ENCODE peak calls at places on chromosomes 13 and 19, in six cellular contexts. One of them, this sample, is unnamed.

GRCh38 chr13:111791131-111791530 is 275.8 kb upstream of the SOX1 start:
- DNase-seq in colonic mucosa: no peak
- DNase-seq in GM23338: no peak
- DNase-seq in CD8-positive, alpha-beta memory T cell: no peak
- DNase-seq in cardiac muscle cell: no peak
- DNase-seq in lower lobe of right lung: peak; percentile 17
- DNase-seq in this sample: no peak

GRCh38 chr19:6765738-6766356 is 1.4 kb downstream of the SH2D3A start:
- DNase-seq in CD8-positive, alpha-beta memory T cell: no peak
- DNase-seq in cardiac muscle cell: no peak
- DNase-seq in colonic mucosa: peak; percentile 94
- DNase-seq in GM23338: peak; percentile 96
- DNase-seq in lower lobe of right lung: peak; percentile 95
- DNase-seq in this sample: no peak

GRCh38 chr13:110397445-110397844 is 90.4 kb downstream of the COL4A2 start:
- DNase-seq in cardiac muscle cell: no peak
- DNase-seq in colonic mucosa: no peak
- DNase-seq in CD8-positive, alpha-beta memory T cell: no peak
- DNase-seq in GM23338: no peak
- DNase-seq in lower lobe of right lung: no peak
- DNase-seq in this sample: no peak

GRCh38 chr19:4379383-4380253 is 20.7 kb downstream of the SH3GL1 start:
- DNase-seq in CD8-positive, alpha-beta memory T cell: no peak
- DNase-seq in cardiac muscle cell: no peak
- DNase-seq in GM23338: no peak
- DNase-seq in colonic mucosa: no peak
- DNase-seq in lower lobe of right lung: peak; percentile 81
- DNase-seq in this sample: no peak

GRCh38 chr13:31310356-31310755 is 110.6 kb downstream of the B3GLCT start:
- DNase-seq in GM23338: no peak
- DNase-seq in cardiac muscle cell: no peak
- DNase-seq in colonic mucosa: no peak
- DNase-seq in lower lobe of right lung: no peak
- DNase-seq in CD8-positive, alpha-beta memory T cell: no peak
- DNase-seq in this sample: no peak

GRCh38 chr13:113792821-113793717 is 34.0 kb downstream of the TMEM255B start:
- DNase-seq in cardiac muscle cell: no peak
- DNase-seq in colonic mucosa: no peak
- DNase-seq in GM23338: no peak
- DNase-seq in lower lobe of right lung: no peak
- DNase-seq in CD8-positive, alpha-beta memory T cell: no peak
- DNase-seq in this sample: peak; percentile 59

GRCh38 chr19:2791440-2791839 is 6.1 kb downstream of the THOP1 start:
- DNase-seq in lower lobe of right lung: no peak
- DNase-seq in GM23338: peak; percentile 26
- DNase-seq in cardiac muscle cell: no peak
- DNase-seq in CD8-positive, alpha-beta memory T cell: no peak
- DNase-seq in colonic mucosa: no peak
- DNase-seq in this sample: no peak

GRCh38 chr13:99878921-99879610 is 92.5 kb downstream of the ZIC5 start:
- DNase-seq in cardiac muscle cell: no peak
- DNase-seq in lower lobe of right lung: no peak
- DNase-seq in GM23338: no peak
- DNase-seq in colonic mucosa: no peak
- DNase-seq in CD8-positive, alpha-beta memory T cell: no peak
- DNase-seq in this sample: no peak

GRCh38 chr19:28234637-28235036 is 978.3 kb downstream of the UQCRFS1 start:
- DNase-seq in lower lobe of right lung: no peak
- DNase-seq in cardiac muscle cell: peak; percentile 92
- DNase-seq in colonic mucosa: no peak
- DNase-seq in GM23338: peak; percentile 24
- DNase-seq in CD8-positive, alpha-beta memory T cell: no peak
- DNase-seq in this sample: no peak

GRCh38 chr13:73056054-73056962 is 2.5 kb upstream of the KLF5 start:
- DNase-seq in lower lobe of right lung: no peak
- DNase-seq in colonic mucosa: no peak
- DNase-seq in CD8-positive, alpha-beta memory T cell: no peak
- DNase-seq in cardiac muscle cell: no peak
- DNase-seq in GM23338: no peak
- DNase-seq in this sample: no peak

GRCh38 chr13:43822969-43823368 is 36.2 kb upstream of the ENOX1 start:
- DNase-seq in cardiac muscle cell: no peak
- DNase-seq in colonic mucosa: no peak
- DNase-seq in lower lobe of right lung: no peak
- DNase-seq in GM23338: no peak
- DNase-seq in CD8-positive, alpha-beta memory T cell: no peak
- DNase-seq in this sample: no peak

GRCh38 chr13:51786425-51787010 is 17.4 kb downstream of the DHRS12 start:
- DNase-seq in GM23338: no peak
- DNase-seq in colonic mucosa: no peak
- DNase-seq in lower lobe of right lung: no peak
- DNase-seq in cardiac muscle cell: no peak
- DNase-seq in CD8-positive, alpha-beta memory T cell: no peak
- DNase-seq in this sample: no peak

GRCh38 chr13:44373601-44374347 is at the start of gene SERP2:
- DNase-seq in CD8-positive, alpha-beta memory T cell: no peak
- DNase-seq in GM23338: peak; percentile 84
- DNase-seq in lower lobe of right lung: no peak
- DNase-seq in cardiac muscle cell: peak; percentile 33
- DNase-seq in colonic mucosa: no peak
- DNase-seq in this sample: peak; percentile 76

GRCh38 chr13:22594041-22594440 is 586.7 kb upstream of the SGCG start:
- DNase-seq in cardiac muscle cell: no peak
- DNase-seq in lower lobe of right lung: no peak
- DNase-seq in CD8-positive, alpha-beta memory T cell: no peak
- DNase-seq in colonic mucosa: no peak
- DNase-seq in GM23338: no peak
- DNase-seq in this sample: no peak

GRCh38 chr19:55529636-55530230 is 7.2 kb downstream of the SBK2 start:
- DNase-seq in cardiac muscle cell: no peak
- DNase-seq in colonic mucosa: no peak
- DNase-seq in lower lobe of right lung: no peak
- DNase-seq in CD8-positive, alpha-beta memory T cell: no peak
- DNase-seq in GM23338: no peak
- DNase-seq in this sample: no peak

GRCh38 chr19:23070353-23070781 is 46.5 kb upstream of the ZNF730 start:
- DNase-seq in lower lobe of right lung: no peak
- DNase-seq in CD8-positive, alpha-beta memory T cell: no peak
- DNase-seq in colonic mucosa: peak; percentile 27
- DNase-seq in cardiac muscle cell: no peak
- DNase-seq in GM23338: peak; percentile 86
- DNase-seq in this sample: peak; percentile 66

GRCh38 chr13:86572115-86572514 is 772.9 kb upstream of the SLITRK6 start:
- DNase-seq in colonic mucosa: no peak
- DNase-seq in GM23338: no peak
- DNase-seq in CD8-positive, alpha-beta memory T cell: no peak
- DNase-seq in lower lobe of right lung: no peak
- DNase-seq in cardiac muscle cell: no peak
- DNase-seq in this sample: no peak

GRCh38 chr13:102917019-102917418 is 71.2 kb downstream of the ERCC5 start:
- DNase-seq in cardiac muscle cell: no peak
- DNase-seq in CD8-positive, alpha-beta memory T cell: no peak
- DNase-seq in lower lobe of right lung: no peak
- DNase-seq in GM23338: no peak
- DNase-seq in colonic mucosa: no peak
- DNase-seq in this sample: no peak
- H3K27ac ChIP-seq in cardiac muscle cell: no peak overlapping the region
- H3K27ac ChIP-seq in CD8-positive, alpha-beta memory T cell: no peak overlapping the region
- H3K27ac ChIP-seq in lower lobe of right lung: no peak overlapping the region
- H3K27ac ChIP-seq in GM23338: no peak overlapping the region
- H3K27ac ChIP-seq in colonic mucosa: no peak overlapping the region
- H3K27ac ChIP-seq in this sample: no peak overlapping the region

GRCh38 chr13:27131906-27132305 is 39.7 kb downstream of the USP12 start:
- DNase-seq in colonic mucosa: no peak
- DNase-seq in CD8-positive, alpha-beta memory T cell: no peak
- DNase-seq in lower lobe of right lung: no peak
- DNase-seq in GM23338: no peak
- DNase-seq in cardiac muscle cell: no peak
- DNase-seq in this sample: no peak

GRCh38 chr13:27132538-27132937 is 39.1 kb downstream of the USP12 start:
- DNase-seq in lower lobe of right lung: no peak
- DNase-seq in CD8-positive, alpha-beta memory T cell: no peak
- DNase-seq in colonic mucosa: no peak
- DNase-seq in cardiac muscle cell: no peak
- DNase-seq in GM23338: no peak
- DNase-seq in this sample: no peak

GRCh38 chr13:27131202-27131623 is 40.4 kb downstream of the USP12 start:
- DNase-seq in cardiac muscle cell: no peak
- DNase-seq in lower lobe of right lung: no peak
- DNase-seq in GM23338: peak; percentile 45
- DNase-seq in CD8-positive, alpha-beta memory T cell: peak; percentile 82
- DNase-seq in colonic mucosa: peak; percentile 39
- DNase-seq in this sample: no peak

GRCh38 chr13:27135023-27135422 is 36.6 kb downstream of the USP12 start:
- DNase-seq in GM23338: no peak
- DNase-seq in colonic mucosa: no peak
- DNase-seq in CD8-positive, alpha-beta memory T cell: no peak
- DNase-seq in cardiac muscle cell: no peak
- DNase-seq in lower lobe of right lung: no peak
- DNase-seq in this sample: no peak

GRCh38 chr13:27133889-27134288 is 37.7 kb downstream of the USP12 start:
- DNase-seq in colonic mucosa: no peak
- DNase-seq in GM23338: no peak
- DNase-seq in cardiac muscle cell: no peak
- DNase-seq in lower lobe of right lung: no peak
- DNase-seq in CD8-positive, alpha-beta memory T cell: no peak
- DNase-seq in this sample: no peak
- H3K4me1 ChIP-seq in colonic mucosa: peaks cover 10% of the 10 kb centered on the region
- H3K4me1 ChIP-seq in GM23338: peaks cover 76% of the 10 kb centered on the region
- H3K4me1 ChIP-seq in cardiac muscle cell: no peaks in the 10 kb centered on the region
- H3K4me1 ChIP-seq in lower lobe of right lung: peaks cover 46% of the 10 kb centered on the region
- H3K4me1 ChIP-seq in CD8-positive, alpha-beta memory T cell: peaks cover 21% of the 10 kb centered on the region
- H3K4me1 ChIP-seq in this sample: peaks cover 5% of the 10 kb centered on the region

GRCh38 chr13:49305824-49306425 is 58.2 kb downstream of the CDADC1 start:
- DNase-seq in cardiac muscle cell: no peak
- DNase-seq in colonic mucosa: no peak
- DNase-seq in lower lobe of right lung: no peak
- DNase-seq in CD8-positive, alpha-beta memory T cell: no peak
- DNase-seq in GM23338: no peak
- DNase-seq in this sample: no peak
- H3K27ac ChIP-seq in cardiac muscle cell: no peak overlapping the region
- H3K27ac ChIP-seq in colonic mucosa: no peak overlapping the region
- H3K27ac ChIP-seq in lower lobe of right lung: peak overlapping the region; percentile 13
- H3K27ac ChIP-seq in CD8-positive, alpha-beta memory T cell: no peak overlapping the region
- H3K27ac ChIP-seq in GM23338: no peak overlapping the region
- H3K27ac ChIP-seq in this sample: no peak overlapping the region

DNA sequence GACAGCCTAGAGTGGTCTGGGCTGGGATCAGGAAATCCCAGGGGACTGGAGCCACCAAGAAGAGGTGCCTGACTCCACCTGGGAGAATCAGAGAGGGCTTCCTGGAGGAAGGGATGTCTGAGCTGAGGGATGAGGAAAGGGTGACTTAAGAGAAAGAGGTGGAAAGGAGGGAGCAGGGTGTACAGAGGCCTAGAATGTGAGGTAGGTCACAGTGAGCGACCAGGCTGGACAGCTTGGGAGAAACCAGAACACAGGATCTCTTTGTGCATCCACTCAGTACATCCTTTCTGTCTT is 1.0 kb downstream of the TBCB start:
- DNase-seq in lower lobe of right lung: no peak
- DNase-seq in colonic mucosa: no peak
- DNase-seq in CD8-positive, alpha-beta memory T cell: no peak
- DNase-seq in GM23338: no peak
- DNase-seq in cardiac muscle cell: no peak
- DNase-seq in this sample: no peak
- H3K4me1 ChIP-seq in lower lobe of right lung: peaks cover 27% of the 10 kb centered on the region
- H3K4me1 ChIP-seq in colonic mucosa: peaks cover 13% of the 10 kb centered on the region
- H3K4me1 ChIP-seq in CD8-positive, alpha-beta memory T cell: peaks cover 29% of the 10 kb centered on the region
- H3K4me1 ChIP-seq in GM23338: peaks cover 13% of the 10 kb centered on the region
- H3K4me1 ChIP-seq in cardiac muscle cell: no peaks in the 10 kb centered on the region
- H3K4me1 ChIP-seq in this sample: no peaks in the 10 kb centered on the region

GRCh38 chr19:10768936-10769335 is 51.1 kb downstream of the DNM2 start:
- DNase-seq in cardiac muscle cell: no peak
- DNase-seq in CD8-positive, alpha-beta memory T cell: no peak
- DNase-seq in colonic mucosa: no peak
- DNase-seq in lower lobe of right lung: no peak
- DNase-seq in GM23338: no peak
- DNase-seq in this sample: no peak
- H3K27ac ChIP-seq in cardiac muscle cell: peak overlapping the region; percentile 98
- H3K27ac ChIP-seq in CD8-positive, alpha-beta memory T cell: no peak overlapping the region
- H3K27ac ChIP-seq in colonic mucosa: peak overlapping the region; percentile 13
- H3K27ac ChIP-seq in lower lobe of right lung: peak overlapping the region; percentile 58
- H3K27ac ChIP-seq in GM23338: peak overlapping the region; percentile 78
- H3K27ac ChIP-seq in this sample: peak overlapping the region; percentile 37

DNA sequence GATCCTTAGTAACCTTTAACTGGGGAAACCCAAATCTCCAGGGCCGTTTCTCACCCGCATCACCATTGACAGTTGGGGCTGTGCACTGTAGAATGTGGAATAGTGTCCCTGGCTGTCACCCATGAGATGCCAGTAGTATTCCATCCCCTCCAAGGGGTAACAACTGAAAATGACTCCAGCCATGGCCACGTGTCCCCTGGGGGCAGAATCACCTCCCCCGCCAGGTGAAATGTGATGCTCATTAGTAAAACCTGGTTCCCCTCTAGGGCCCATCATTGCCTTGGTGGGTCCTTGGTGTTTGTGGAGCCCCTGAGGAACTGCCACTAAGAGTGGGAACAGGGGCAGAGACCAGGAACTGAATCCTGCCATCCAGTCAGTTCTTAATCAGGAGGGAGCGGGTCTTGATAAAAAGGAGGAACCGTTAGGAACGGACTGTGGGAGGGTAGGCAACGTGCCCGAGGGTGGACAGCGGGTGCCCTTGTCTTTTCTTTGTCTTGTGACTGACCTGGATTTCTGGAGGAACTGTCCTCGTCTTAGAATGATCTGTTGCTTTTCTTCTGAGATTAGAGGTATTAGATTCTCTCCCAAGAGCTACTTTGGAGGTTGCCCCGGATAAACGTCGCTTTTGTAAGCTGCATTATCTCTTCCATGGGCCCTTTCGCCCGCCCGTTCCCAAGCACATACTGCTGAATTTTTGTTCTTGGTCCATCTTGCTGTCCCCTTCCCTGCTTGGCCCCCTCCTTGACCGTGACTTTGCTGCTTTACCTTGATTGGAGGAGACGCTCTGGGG is 3.5 kb downstream of the MYO9B start:
- DNase-seq in GM23338: no peak
- DNase-seq in lower lobe of right lung: no peak
- DNase-seq in colonic mucosa: no peak
- DNase-seq in cardiac muscle cell: no peak
- DNase-seq in CD8-positive, alpha-beta memory T cell: no peak
- DNase-seq in this sample: peak; percentile 70
- H3K4me1 ChIP-seq in GM23338: peaks cover 5% of the 10 kb centered on the region
- H3K4me1 ChIP-seq in lower lobe of right lung: peaks cover 64% of the 10 kb centered on the region
- H3K4me1 ChIP-seq in colonic mucosa: peaks cover 6% of the 10 kb centered on the region
- H3K4me1 ChIP-seq in cardiac muscle cell: peaks cover 17% of the 10 kb centered on the region
- H3K4me1 ChIP-seq in CD8-positive, alpha-beta memory T cell: peaks cover 45% of the 10 kb centered on the region
- H3K4me1 ChIP-seq in this sample: peaks cover 3% of the 10 kb centered on the region

GRCh38 chr13:88136098-88136790 is 465.1 kb downstream of the SLITRK5 start:
- DNase-seq in GM23338: no peak
- DNase-seq in lower lobe of right lung: no peak
- DNase-seq in CD8-positive, alpha-beta memory T cell: no peak
- DNase-seq in cardiac muscle cell: no peak
- DNase-seq in colonic mucosa: no peak
- DNase-seq in this sample: no peak
- H3K27ac ChIP-seq in GM23338: no peak overlapping the region
- H3K27ac ChIP-seq in lower lobe of right lung: no peak overlapping the region
- H3K27ac ChIP-seq in CD8-positive, alpha-beta memory T cell: no peak overlapping the region
- H3K27ac ChIP-seq in cardiac muscle cell: no peak overlapping the region
- H3K27ac ChIP-seq in colonic mucosa: no peak overlapping the region
- H3K27ac ChIP-seq in this sample: no peak overlapping the region